ENCODE peak calls at places on chromosomes 4 and X, in nine cellular contexts. One of them, this sample, is unnamed.

GRCh38 chr4:79074040-79074439 is 134.8 kb upstream of the PAQR3 start:
- DNase-seq in AG09309: no peak
- DNase-seq in esophagus squamous epithelium: no peak
- DNase-seq in endothelial cell: no peak
- DNase-seq in uterus: no peak
- DNase-seq in Calu3: no peak
- DNase-seq in progenitor cell of endocrine pancreas: no peak
- DNase-seq in brain microvascular endothelial cell: no peak
- DNase-seq in A673: no peak
- DNase-seq in this sample: no peak

GRCh38 chr4:146638801-146639351 is at the start of gene POU4F2:
- DNase-seq in AG09309: no peak
- DNase-seq in esophagus squamous epithelium: no peak
- DNase-seq in endothelial cell: peak; percentile 58
- DNase-seq in uterus: no peak
- DNase-seq in Calu3: no peak
- DNase-seq in progenitor cell of endocrine pancreas: no peak
- DNase-seq in brain microvascular endothelial cell: no peak
- DNase-seq in A673: peak; percentile 85
- DNase-seq in this sample: peak; percentile 76

GRCh38 chrX:148940411-148940996 is 440.1 kb downstream of the AFF2 start:
- DNase-seq in AG09309: no peak
- DNase-seq in esophagus squamous epithelium: no peak
- DNase-seq in endothelial cell: no peak
- DNase-seq in uterus: no peak
- DNase-seq in Calu3: no peak
- DNase-seq in progenitor cell of endocrine pancreas: no peak
- DNase-seq in brain microvascular endothelial cell: peak; percentile 60
- DNase-seq in A673: no peak
- DNase-seq in this sample: no peak

GRCh38 chr4:149801416-149801815 is 14.2 kb downstream of the IQCM start:
- DNase-seq in AG09309: no peak
- DNase-seq in esophagus squamous epithelium: no peak
- DNase-seq in endothelial cell: no peak
- DNase-seq in uterus: no peak
- DNase-seq in Calu3: no peak
- DNase-seq in progenitor cell of endocrine pancreas: no peak
- DNase-seq in brain microvascular endothelial cell: no peak
- DNase-seq in A673: no peak
- DNase-seq in this sample: no peak

GRCh38 chrX:76538860-76539259 is 111.3 kb downstream of the MAGEE1 start:
- DNase-seq in AG09309: no peak
- DNase-seq in esophagus squamous epithelium: no peak
- DNase-seq in endothelial cell: no peak
- DNase-seq in uterus: no peak
- DNase-seq in Calu3: no peak
- DNase-seq in progenitor cell of endocrine pancreas: no peak
- DNase-seq in brain microvascular endothelial cell: no peak
- DNase-seq in A673: no peak
- DNase-seq in this sample: no peak

GRCh38 chr4:36439556-36439955 is 158.1 kb downstream of the DTHD1 start:
- DNase-seq in AG09309: no peak
- DNase-seq in esophagus squamous epithelium: no peak
- DNase-seq in endothelial cell: no peak
- DNase-seq in uterus: no peak
- DNase-seq in Calu3: no peak
- DNase-seq in progenitor cell of endocrine pancreas: no peak
- DNase-seq in brain microvascular endothelial cell: no peak
- DNase-seq in A673: no peak
- DNase-seq in this sample: no peak

GRCh38 chr4:2793578-2793919 is 664 bp downstream of the SH3BP2 start:
- DNase-seq in AG09309: no peak
- DNase-seq in esophagus squamous epithelium: no peak
- DNase-seq in endothelial cell: peak; percentile 17
- DNase-seq in uterus: peak; percentile 21
- DNase-seq in Calu3: no peak
- DNase-seq in progenitor cell of endocrine pancreas: no peak
- DNase-seq in brain microvascular endothelial cell: no peak
- DNase-seq in A673: peak; percentile 42
- DNase-seq in this sample: peak; percentile 15

GRCh38 chrX:132435222-132435621 is 53.6 kb downstream of the MBNL3 start:
- DNase-seq in AG09309: no peak
- DNase-seq in esophagus squamous epithelium: no peak
- DNase-seq in endothelial cell: no peak
- DNase-seq in uterus: no peak
- DNase-seq in Calu3: no peak
- DNase-seq in progenitor cell of endocrine pancreas: no peak
- DNase-seq in brain microvascular endothelial cell: no peak
- DNase-seq in A673: no peak
- DNase-seq in this sample: no peak

GRCh38 chr4:85474818-85475630 is at the start of gene ARHGAP24:
- DNase-seq in AG09309: peak; percentile 92
- DNase-seq in esophagus squamous epithelium: peak; percentile 33
- DNase-seq in endothelial cell: peak; percentile 61
- DNase-seq in uterus: peak; percentile 84
- DNase-seq in Calu3: peak; percentile 72
- DNase-seq in progenitor cell of endocrine pancreas: peak; percentile 63
- DNase-seq in brain microvascular endothelial cell: peak; percentile 88
- DNase-seq in A673: peak; percentile 92
- DNase-seq in this sample: peak; percentile 75

GRCh38 chrX:38654302-38654701 is 93.0 kb downstream of the TSPAN7 start:
- DNase-seq in AG09309: no peak
- DNase-seq in esophagus squamous epithelium: no peak
- DNase-seq in endothelial cell: peak; percentile 7
- DNase-seq in uterus: no peak
- DNase-seq in Calu3: peak; percentile 4
- DNase-seq in progenitor cell of endocrine pancreas: no peak
- DNase-seq in brain microvascular endothelial cell: peak; percentile 20
- DNase-seq in A673: peak; percentile 45
- DNase-seq in this sample: no peak

GRCh38 chrX:152445926-152446325 is 5.2 kb downstream of the GABRA3 start:
- DNase-seq in AG09309: no peak
- DNase-seq in esophagus squamous epithelium: no peak
- DNase-seq in endothelial cell: no peak
- DNase-seq in uterus: no peak
- DNase-seq in Calu3: no peak
- DNase-seq in progenitor cell of endocrine pancreas: no peak
- DNase-seq in brain microvascular endothelial cell: no peak
- DNase-seq in A673: no peak
- DNase-seq in this sample: no peak

GRCh38 chr4:11505225-11505971 is 76.7 kb upstream of the HS3ST1 start:
- DNase-seq in AG09309: no peak
- DNase-seq in esophagus squamous epithelium: no peak
- DNase-seq in endothelial cell: no peak
- DNase-seq in uterus: no peak
- DNase-seq in Calu3: peak; percentile 69
- DNase-seq in progenitor cell of endocrine pancreas: no peak
- DNase-seq in brain microvascular endothelial cell: no peak
- DNase-seq in A673: no peak
- DNase-seq in this sample: no peak

GRCh38 chrX:39472161-39472560 is 625.6 kb downstream of the BCOR start:
- DNase-seq in AG09309: no peak
- DNase-seq in esophagus squamous epithelium: no peak
- DNase-seq in endothelial cell: no peak
- DNase-seq in uterus: no peak
- DNase-seq in Calu3: no peak
- DNase-seq in progenitor cell of endocrine pancreas: no peak
- DNase-seq in brain microvascular endothelial cell: no peak
- DNase-seq in A673: no peak
- DNase-seq in this sample: no peak

GRCh38 chrX:9724711-9725110 is 40.9 kb downstream of the GPR143 start:
- DNase-seq in AG09309: no peak
- DNase-seq in esophagus squamous epithelium: no peak
- DNase-seq in endothelial cell: no peak
- DNase-seq in uterus: no peak
- DNase-seq in Calu3: no peak
- DNase-seq in progenitor cell of endocrine pancreas: no peak
- DNase-seq in brain microvascular endothelial cell: peak; percentile 28
- DNase-seq in A673: peak; percentile 20
- DNase-seq in this sample: no peak

GRCh38 chr4:109390369-109390768 is 43.2 kb upstream of the SEC24B start:
- DNase-seq in AG09309: no peak
- DNase-seq in esophagus squamous epithelium: no peak
- DNase-seq in endothelial cell: no peak
- DNase-seq in uterus: no peak
- DNase-seq in Calu3: no peak
- DNase-seq in progenitor cell of endocrine pancreas: no peak
- DNase-seq in brain microvascular endothelial cell: no peak
- DNase-seq in A673: no peak
- DNase-seq in this sample: no peak

GRCh38 chr4:73976716-73977115 is 5.1 kb downstream of the PF4 start:
- DNase-seq in AG09309: no peak
- DNase-seq in esophagus squamous epithelium: no peak
- DNase-seq in endothelial cell: no peak
- DNase-seq in uterus: no peak
- DNase-seq in Calu3: no peak
- DNase-seq in progenitor cell of endocrine pancreas: no peak
- DNase-seq in brain microvascular endothelial cell: peak; percentile 64
- DNase-seq in A673: no peak
- DNase-seq in this sample: no peak

GRCh38 chrX:154317391-154318000 is 21.9 kb downstream of the TKTL1 start:
- DNase-seq in AG09309: no peak
- DNase-seq in esophagus squamous epithelium: no peak
- DNase-seq in endothelial cell: peak; percentile 38
- DNase-seq in uterus: no peak
- DNase-seq in Calu3: peak; percentile 18
- DNase-seq in progenitor cell of endocrine pancreas: no peak
- DNase-seq in brain microvascular endothelial cell: no peak
- DNase-seq in A673: peak; percentile 42
- DNase-seq in this sample: peak; percentile 49

GRCh38 chr4:71526626-71527406 is 188.0 kb downstream of the SLC4A4 start:
- DNase-seq in AG09309: no peak
- DNase-seq in esophagus squamous epithelium: no peak
- DNase-seq in endothelial cell: no peak
- DNase-seq in uterus: no peak
- DNase-seq in Calu3: no peak
- DNase-seq in progenitor cell of endocrine pancreas: no peak
- DNase-seq in brain microvascular endothelial cell: no peak
- DNase-seq in A673: no peak
- DNase-seq in this sample: no peak
- TF ChIP-seq CTCF in AG09309: peak; percentile 30
- TF ChIP-seq CTCF in esophagus squamous epithelium: no peak
- TF ChIP-seq CTCF in endothelial cell: no peak
- TF ChIP-seq CTCF in uterus: no peak
- TF ChIP-seq CTCF in Calu3: no peak
- TF ChIP-seq CTCF in progenitor cell of endocrine pancreas: no peak
- TF ChIP-seq CTCF in brain microvascular endothelial cell: peak; percentile 19
- TF ChIP-seq CTCF in A673: no peak
- TF ChIP-seq CTCF in this sample: no peak

DNA sequence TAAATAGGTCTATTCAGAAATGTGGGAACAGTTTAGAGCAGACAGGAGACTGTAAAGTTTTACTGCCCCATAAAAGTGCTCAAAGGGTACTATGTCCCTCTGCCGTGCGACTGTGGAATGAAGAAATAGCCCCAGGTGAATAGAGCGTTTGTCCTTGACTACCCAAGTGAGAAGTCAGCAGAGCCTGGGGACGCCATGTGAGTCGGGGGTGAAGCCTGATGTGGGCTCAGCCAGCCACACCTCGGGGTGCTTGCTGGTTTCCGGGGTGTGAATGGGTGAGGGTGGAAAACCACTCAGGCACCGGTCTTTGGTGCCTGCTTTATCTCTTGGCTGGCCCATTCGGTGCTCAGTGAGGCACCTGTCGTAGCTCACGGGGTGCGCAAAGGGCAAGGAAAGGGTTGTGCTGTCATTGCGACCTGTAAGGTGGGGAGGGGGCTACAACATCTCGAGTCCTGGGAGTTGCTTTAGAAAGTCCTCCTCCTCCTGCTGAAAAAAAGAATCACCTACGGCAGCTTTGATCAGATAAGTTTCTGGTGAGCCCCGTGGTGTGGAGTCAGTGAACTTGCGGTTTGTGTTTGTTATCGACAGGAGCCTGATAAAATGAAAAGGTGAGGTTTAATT is 895 bp downstream of the TRIM2 start:
- DNase-seq in AG09309: no peak
- DNase-seq in esophagus squamous epithelium: no peak
- DNase-seq in endothelial cell: no peak
- DNase-seq in uterus: no peak
- DNase-seq in Calu3: peak; percentile 37
- DNase-seq in progenitor cell of endocrine pancreas: no peak
- DNase-seq in brain microvascular endothelial cell: no peak
- DNase-seq in A673: no peak
- DNase-seq in this sample: no peak
- TF ChIP-seq CTCF in AG09309: no peak
- TF ChIP-seq CTCF in esophagus squamous epithelium: no peak
- TF ChIP-seq CTCF in endothelial cell: no peak
- TF ChIP-seq CTCF in uterus: no peak
- TF ChIP-seq CTCF in Calu3: peak; percentile 13
- TF ChIP-seq CTCF in progenitor cell of endocrine pancreas: peak; percentile 30
- TF ChIP-seq CTCF in brain microvascular endothelial cell: no peak
- TF ChIP-seq CTCF in A673: no peak
- TF ChIP-seq CTCF in this sample: no peak

DNA sequence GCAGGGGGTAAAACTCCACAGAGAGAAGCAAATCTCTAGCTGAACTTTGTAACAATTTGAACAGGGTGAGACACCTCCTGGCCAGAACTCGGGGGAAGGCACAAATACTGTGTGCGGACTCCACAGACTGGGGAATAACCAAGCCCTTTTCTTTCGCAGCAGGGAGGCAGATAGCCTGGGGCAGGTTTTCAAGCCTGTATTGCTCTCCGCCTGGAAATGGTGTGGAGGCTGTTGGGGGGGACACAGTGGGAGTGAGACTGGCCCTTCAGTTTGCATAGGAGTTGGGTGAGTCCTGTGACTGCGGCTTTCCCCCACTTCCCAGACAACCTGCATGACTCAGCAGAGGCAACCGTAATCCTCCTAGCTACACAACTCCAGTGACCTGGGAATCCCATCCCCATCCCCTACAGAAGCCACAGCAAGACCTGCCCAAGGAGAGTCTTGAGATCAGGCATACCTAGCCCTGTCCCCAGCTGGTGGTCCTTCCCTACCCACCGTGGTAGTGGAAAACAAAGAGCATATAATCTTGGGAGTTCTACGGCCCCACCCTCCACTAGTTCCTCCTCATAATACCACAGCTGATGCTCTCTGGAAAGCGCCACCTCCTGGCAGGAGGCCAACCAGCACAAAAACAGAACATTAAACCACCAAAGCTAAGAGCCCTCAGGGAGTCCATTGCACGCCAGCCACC is 12.9 kb upstream of the SMPX start:
- DNase-seq in AG09309: no peak
- DNase-seq in esophagus squamous epithelium: no peak
- DNase-seq in endothelial cell: no peak
- DNase-seq in uterus: no peak
- DNase-seq in Calu3: peak; percentile 24
- DNase-seq in progenitor cell of endocrine pancreas: no peak
- DNase-seq in brain microvascular endothelial cell: no peak
- DNase-seq in A673: peak; percentile 20
- DNase-seq in this sample: no peak
- TF ChIP-seq CTCF in AG09309: no peak
- TF ChIP-seq CTCF in esophagus squamous epithelium: no peak
- TF ChIP-seq CTCF in endothelial cell: no peak
- TF ChIP-seq CTCF in uterus: no peak
- TF ChIP-seq CTCF in Calu3: no peak
- TF ChIP-seq CTCF in progenitor cell of endocrine pancreas: peak; percentile 34
- TF ChIP-seq CTCF in brain microvascular endothelial cell: no peak
- TF ChIP-seq CTCF in A673: peak; percentile 30
- TF ChIP-seq CTCF in this sample: no peak

DNA sequence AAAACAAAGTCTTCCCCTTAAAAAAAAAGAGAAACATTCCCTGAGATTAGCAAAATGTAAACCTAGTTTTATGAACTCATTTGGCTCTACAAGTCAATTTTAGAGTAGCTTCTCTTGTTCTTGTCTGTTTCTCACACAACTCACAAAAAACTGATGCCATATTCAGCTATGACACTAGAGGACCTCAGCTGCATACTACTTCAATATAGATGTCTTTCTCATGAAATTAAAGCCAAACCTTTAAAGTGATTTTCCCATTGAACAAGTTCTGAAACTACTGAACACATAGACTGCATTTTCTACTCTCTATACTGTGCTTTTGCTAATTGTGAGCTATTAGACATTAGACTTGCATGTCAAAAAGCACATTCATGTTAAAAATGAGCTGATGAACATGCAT is 49.8 kb downstream of the TBCK start:
- DNase-seq in AG09309: peak; percentile 42
- DNase-seq in esophagus squamous epithelium: no peak
- DNase-seq in endothelial cell: no peak
- DNase-seq in uterus: no peak
- DNase-seq in Calu3: no peak
- DNase-seq in progenitor cell of endocrine pancreas: no peak
- DNase-seq in brain microvascular endothelial cell: peak; percentile 59
- DNase-seq in A673: peak; percentile 79
- DNase-seq in this sample: no peak
- TF ChIP-seq CTCF in AG09309: peak; percentile 68
- TF ChIP-seq CTCF in esophagus squamous epithelium: peak; percentile 11
- TF ChIP-seq CTCF in endothelial cell: no peak
- TF ChIP-seq CTCF in uterus: no peak
- TF ChIP-seq CTCF in Calu3: no peak
- TF ChIP-seq CTCF in progenitor cell of endocrine pancreas: peak; percentile 46
- TF ChIP-seq CTCF in brain microvascular endothelial cell: peak; percentile 66
- TF ChIP-seq CTCF in A673: peak; percentile 72
- TF ChIP-seq CTCF in this sample: no peak

This sample was measured in glutamatergic neuron.